ENCODE peak calls at places on chromosomes 3 and 15, in six cellular contexts. One of them, this sample, is unnamed.

GRCh38 chr15:25715536-25716413 is 147.4 kb downstream of the ATP10A start:
- DNase-seq in psoas muscle: no peak
- DNase-seq in endothelial cell of umbilical vein: no peak
- DNase-seq in fibroblast of the aortic adventitia: no peak
- DNase-seq in upper lobe of right lung: peak
- DNase-seq in body of pancreas: no peak
- DNase-seq in this sample: no peak

GRCh38 chr3:41274944-41275668 is 75.8 kb downstream of the CTNNB1 start:
- DNase-seq in psoas muscle: no peak
- DNase-seq in endothelial cell of umbilical vein: no peak
- DNase-seq in fibroblast of the aortic adventitia: peak
- DNase-seq in upper lobe of right lung: no peak
- DNase-seq in body of pancreas: no peak
- DNase-seq in this sample: peak

GRCh38 chr3:172658344-172659245 is 52.3 kb downstream of the NCEH1 start:
- DNase-seq in psoas muscle: no peak
- DNase-seq in endothelial cell of umbilical vein: peak
- DNase-seq in fibroblast of the aortic adventitia: peak
- DNase-seq in upper lobe of right lung: no peak
- DNase-seq in body of pancreas: peak
- DNase-seq in this sample: peak

GRCh38 chr15:29835301-29835700 is 13.0 kb upstream of the TJP1 start:
- DNase-seq in psoas muscle: no peak
- DNase-seq in endothelial cell of umbilical vein: peak
- DNase-seq in fibroblast of the aortic adventitia: peak
- DNase-seq in upper lobe of right lung: no peak
- DNase-seq in body of pancreas: no peak
- DNase-seq in this sample: peak

GRCh38 chr15:90097475-90097874 is 4.8 kb downstream of the IDH2 start:
- DNase-seq in psoas muscle: no peak
- DNase-seq in endothelial cell of umbilical vein: no peak
- DNase-seq in fibroblast of the aortic adventitia: no peak
- DNase-seq in upper lobe of right lung: no peak
- DNase-seq in body of pancreas: no peak
- DNase-seq in this sample: no peak

GRCh38 chr3:124885466-124886167 is 1.5 kb downstream of the ITGB5 start:
- DNase-seq in psoas muscle: no peak
- DNase-seq in endothelial cell of umbilical vein: peak
- DNase-seq in fibroblast of the aortic adventitia: peak
- DNase-seq in upper lobe of right lung: no peak
- DNase-seq in body of pancreas: no peak
- DNase-seq in this sample: no peak

GRCh38 chr3:186931487-186932280 is 1.4 kb downstream of the ST6GAL1 start:
- DNase-seq in psoas muscle: no peak
- DNase-seq in endothelial cell of umbilical vein: peak
- DNase-seq in fibroblast of the aortic adventitia: peak
- DNase-seq in upper lobe of right lung: peak
- DNase-seq in body of pancreas: peak
- DNase-seq in this sample: peak

GRCh38 chr3:187789872-187790271 is 44.6 kb upstream of the BCL6 start:
- DNase-seq in psoas muscle: no peak
- DNase-seq in endothelial cell of umbilical vein: no peak
- DNase-seq in fibroblast of the aortic adventitia: no peak
- DNase-seq in upper lobe of right lung: no peak
- DNase-seq in body of pancreas: no peak
- DNase-seq in this sample: no peak

GRCh38 chr15:77107531-77108355 is 36.8 kb upstream of the TSPAN3 start:
- DNase-seq in psoas muscle: peak
- DNase-seq in endothelial cell of umbilical vein: peak
- DNase-seq in fibroblast of the aortic adventitia: peak
- DNase-seq in upper lobe of right lung: peak
- DNase-seq in body of pancreas: peak
- DNase-seq in this sample: peak

DNA sequence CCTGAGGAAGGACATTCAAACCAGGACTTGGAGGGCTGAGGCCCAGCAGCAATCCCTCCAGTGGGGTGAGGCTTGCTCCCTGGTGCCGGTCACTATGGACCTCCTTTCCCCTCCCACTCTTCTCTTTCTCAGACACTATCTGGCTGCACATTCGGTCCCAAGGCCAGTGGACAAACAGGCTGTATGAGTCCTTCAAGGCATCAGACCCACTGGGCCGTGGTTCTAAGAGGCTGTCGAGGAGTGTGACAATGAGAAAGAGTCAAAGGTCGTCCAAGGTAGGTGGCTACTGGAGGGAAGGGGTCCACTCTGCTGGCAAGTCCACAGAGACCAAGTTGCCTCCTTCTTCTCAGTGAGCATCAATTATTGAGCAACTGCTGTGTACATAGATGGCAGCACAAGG is 28.0 kb downstream of the NOX5 start:
- DNase-seq in psoas muscle: no peak
- DNase-seq in endothelial cell of umbilical vein: no peak
- DNase-seq in fibroblast of the aortic adventitia: no peak
- DNase-seq in upper lobe of right lung: no peak
- DNase-seq in body of pancreas: no peak
- DNase-seq in this sample: no peak
- TF ChIP-seq CTCF in psoas muscle: no peak
- TF ChIP-seq CTCF in endothelial cell of umbilical vein: no peak
- TF ChIP-seq CTCF in fibroblast of the aortic adventitia: no peak
- TF ChIP-seq CTCF in upper lobe of right lung: no peak
- TF ChIP-seq CTCF in body of pancreas: no peak
- TF ChIP-seq CTCF in this sample: no peak

GRCh38 chr3:98732239-98733054 is 30.7 kb upstream of the ST3GAL6 start:
- DNase-seq in psoas muscle: peak
- DNase-seq in endothelial cell of umbilical vein: peak
- DNase-seq in fibroblast of the aortic adventitia: no peak
- DNase-seq in upper lobe of right lung: peak
- DNase-seq in body of pancreas: peak
- DNase-seq in this sample: peak
- H3K4me3 ChIP-seq in psoas muscle: peak
- H3K4me3 ChIP-seq in endothelial cell of umbilical vein: peak
- H3K4me3 ChIP-seq in fibroblast of the aortic adventitia: peak
- H3K4me3 ChIP-seq in upper lobe of right lung: peak
- H3K4me3 ChIP-seq in body of pancreas: peak
- H3K4me3 ChIP-seq in this sample: peak

GRCh38 chr3:26368312-26368711 is 254.3 kb upstream of the LRRC3B start:
- DNase-seq in psoas muscle: no peak
- DNase-seq in endothelial cell of umbilical vein: no peak
- DNase-seq in fibroblast of the aortic adventitia: no peak
- DNase-seq in upper lobe of right lung: no peak
- DNase-seq in body of pancreas: no peak
- DNase-seq in this sample: no peak

GRCh38 chr3:26365706-26366105 is 256.9 kb upstream of the LRRC3B start:
- DNase-seq in psoas muscle: no peak
- DNase-seq in endothelial cell of umbilical vein: no peak
- DNase-seq in fibroblast of the aortic adventitia: no peak
- DNase-seq in upper lobe of right lung: no peak
- DNase-seq in body of pancreas: no peak
- DNase-seq in this sample: no peak

GRCh38 chr3:26369133-26369532 is 253.4 kb upstream of the LRRC3B start:
- DNase-seq in psoas muscle: no peak
- DNase-seq in endothelial cell of umbilical vein: no peak
- DNase-seq in fibroblast of the aortic adventitia: no peak
- DNase-seq in upper lobe of right lung: no peak
- DNase-seq in body of pancreas: no peak
- DNase-seq in this sample: no peak
- TF ChIP-seq CTCF in psoas muscle: no peak
- TF ChIP-seq CTCF in endothelial cell of umbilical vein: no peak
- TF ChIP-seq CTCF in fibroblast of the aortic adventitia: no peak
- TF ChIP-seq CTCF in upper lobe of right lung: no peak
- TF ChIP-seq CTCF in body of pancreas: no peak
- TF ChIP-seq CTCF in this sample: no peak

DNA sequence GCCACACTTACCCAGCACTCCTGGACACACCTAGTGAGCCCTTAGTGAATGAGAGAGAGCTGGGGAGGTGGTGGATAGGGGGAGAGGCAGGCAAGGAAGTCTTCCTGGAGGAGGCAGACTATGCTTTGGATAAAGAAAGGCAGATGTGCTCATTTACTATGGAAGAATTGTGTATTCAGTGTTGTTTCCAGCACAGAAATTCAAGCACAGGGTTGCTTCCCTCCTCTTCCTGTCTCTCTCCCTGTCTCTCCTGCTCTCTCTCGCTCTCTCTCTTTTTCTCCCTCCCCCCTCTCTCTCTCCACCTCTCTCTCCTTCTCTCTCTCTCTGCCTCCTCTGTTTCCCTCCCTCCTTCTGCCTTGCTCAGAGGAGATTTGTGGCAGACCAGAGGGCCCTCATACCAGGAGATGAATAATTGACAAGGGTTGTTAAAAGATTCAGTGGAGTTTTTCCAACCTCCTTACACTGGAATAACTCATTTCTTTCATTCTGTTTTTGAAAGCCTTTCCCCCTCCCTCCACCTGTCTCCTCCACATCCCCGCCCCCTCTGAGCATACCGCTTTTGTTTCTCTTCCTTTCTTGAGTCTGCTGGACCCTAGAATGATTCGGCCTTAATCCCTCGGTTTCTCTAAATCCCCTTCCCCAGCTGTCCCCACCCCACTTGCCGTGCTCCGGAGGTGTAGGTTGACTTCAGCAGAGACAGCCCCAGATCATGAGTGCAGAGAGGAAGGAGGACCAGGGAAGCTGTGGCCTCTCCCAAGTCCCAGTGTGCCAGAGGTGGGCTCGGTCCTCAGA is 65.7 kb downstream of the CCDC33 start:
- DNase-seq in psoas muscle: no peak
- DNase-seq in endothelial cell of umbilical vein: no peak
- DNase-seq in fibroblast of the aortic adventitia: no peak
- DNase-seq in upper lobe of right lung: no peak
- DNase-seq in body of pancreas: no peak
- DNase-seq in this sample: no peak
- H3K4me3 ChIP-seq in psoas muscle: no peak
- H3K4me3 ChIP-seq in endothelial cell of umbilical vein: no peak
- H3K4me3 ChIP-seq in fibroblast of the aortic adventitia: no peak
- H3K4me3 ChIP-seq in upper lobe of right lung: no peak
- H3K4me3 ChIP-seq in body of pancreas: no peak
- H3K4me3 ChIP-seq in this sample: no peak

DNA sequence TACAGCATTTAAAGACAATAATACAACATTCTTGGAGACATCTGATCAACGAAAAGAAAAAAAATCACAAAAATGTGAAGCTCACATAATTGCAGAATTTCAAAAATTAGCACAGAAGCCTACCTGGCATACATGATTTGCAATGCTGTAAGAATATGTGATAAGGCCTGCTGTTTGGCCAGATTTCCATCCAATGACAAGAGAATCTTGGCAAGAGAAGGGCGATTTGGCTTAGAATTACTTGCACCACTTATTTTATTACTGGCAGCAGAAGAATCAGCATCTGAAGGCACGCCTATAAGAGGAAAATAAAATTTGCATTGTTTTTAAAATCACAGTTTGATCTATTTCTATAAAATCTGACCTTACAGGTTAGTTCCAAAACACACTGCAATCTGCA is 70.2 kb upstream of the OCA2 start:
- DNase-seq in psoas muscle: no peak
- DNase-seq in endothelial cell of umbilical vein: no peak
- DNase-seq in fibroblast of the aortic adventitia: peak
- DNase-seq in upper lobe of right lung: no peak
- DNase-seq in body of pancreas: no peak
- DNase-seq in this sample: no peak
- TF ChIP-seq CTCF in psoas muscle: no peak
- TF ChIP-seq CTCF in endothelial cell of umbilical vein: no peak
- TF ChIP-seq CTCF in fibroblast of the aortic adventitia: no peak
- TF ChIP-seq CTCF in upper lobe of right lung: no peak
- TF ChIP-seq CTCF in body of pancreas: no peak
- TF ChIP-seq CTCF in this sample: no peak

DNA sequence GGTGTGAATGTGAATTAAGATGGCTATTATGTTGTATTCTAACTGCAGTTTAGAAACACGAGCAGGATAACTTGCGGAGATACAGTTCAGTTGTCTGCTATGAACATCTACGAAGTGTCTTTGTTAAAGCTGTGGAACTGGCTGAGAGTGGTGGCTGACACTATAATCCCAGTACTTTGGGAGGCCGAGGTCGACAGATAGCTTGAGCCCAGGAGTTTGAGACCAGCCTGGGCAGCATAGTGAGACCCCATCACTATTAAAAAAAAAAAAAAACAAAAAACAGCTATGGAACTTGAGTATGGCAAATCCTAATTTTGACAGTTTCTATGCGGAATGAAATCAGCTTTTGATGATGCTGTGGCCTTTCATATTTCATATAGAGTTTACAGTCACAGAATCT is 1.7 kb downstream of the EAF1 start:
- DNase-seq in psoas muscle: no peak
- DNase-seq in endothelial cell of umbilical vein: no peak
- DNase-seq in fibroblast of the aortic adventitia: no peak
- DNase-seq in upper lobe of right lung: no peak
- DNase-seq in body of pancreas: no peak
- DNase-seq in this sample: no peak
- H3K4me3 ChIP-seq in psoas muscle: peak
- H3K4me3 ChIP-seq in endothelial cell of umbilical vein: no peak
- H3K4me3 ChIP-seq in fibroblast of the aortic adventitia: peak
- H3K4me3 ChIP-seq in upper lobe of right lung: peak
- H3K4me3 ChIP-seq in body of pancreas: no peak
- H3K4me3 ChIP-seq in this sample: peak

GRCh38 chr3:136463170-136463569 is 213.0 kb downstream of the PCCB start:
- DNase-seq in psoas muscle: no peak
- DNase-seq in endothelial cell of umbilical vein: peak
- DNase-seq in fibroblast of the aortic adventitia: no peak
- DNase-seq in upper lobe of right lung: no peak
- DNase-seq in body of pancreas: no peak
- DNase-seq in this sample: no peak

GRCh38 chr3:136465296-136465695 is 215.2 kb downstream of the PCCB start:
- DNase-seq in psoas muscle: no peak
- DNase-seq in endothelial cell of umbilical vein: no peak
- DNase-seq in fibroblast of the aortic adventitia: no peak
- DNase-seq in upper lobe of right lung: no peak
- DNase-seq in body of pancreas: no peak
- DNase-seq in this sample: peak

DNA sequence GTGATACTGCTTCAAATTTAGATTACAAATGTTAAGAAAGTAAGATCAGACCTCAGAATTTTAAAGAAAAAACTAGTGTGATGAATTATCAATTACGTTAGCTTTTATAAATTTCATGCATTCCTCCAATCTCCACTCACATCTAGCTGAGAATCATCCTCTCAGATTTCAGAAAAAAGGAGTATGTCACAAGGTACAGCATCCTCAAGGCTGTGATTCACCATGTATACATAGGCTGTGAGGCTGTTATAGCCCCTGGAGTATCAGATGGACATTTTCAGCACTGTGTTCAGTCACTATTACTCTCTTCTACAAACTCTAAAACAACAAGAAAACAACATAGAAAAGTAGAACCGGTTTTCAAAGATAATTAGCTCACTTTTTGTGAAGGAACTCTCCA is 214.4 kb downstream of the PCCB start:
- DNase-seq in psoas muscle: no peak
- DNase-seq in endothelial cell of umbilical vein: no peak
- DNase-seq in fibroblast of the aortic adventitia: no peak
- DNase-seq in upper lobe of right lung: no peak
- DNase-seq in body of pancreas: no peak
- DNase-seq in this sample: peak
- TF ChIP-seq CTCF in psoas muscle: no peak
- TF ChIP-seq CTCF in endothelial cell of umbilical vein: no peak
- TF ChIP-seq CTCF in fibroblast of the aortic adventitia: no peak
- TF ChIP-seq CTCF in upper lobe of right lung: no peak
- TF ChIP-seq CTCF in body of pancreas: no peak
- TF ChIP-seq CTCF in this sample: no peak